ENCODE peak calls at places on chromosomes 11 and 22, in seven cellular contexts. P, U, M, J, H, Z and W are unnamed samples.

GRCh38 chr11:95593101-95593500 is 196.5 kb downstream of the FAM76B start:
- DNase-seq in P (peak; percentile 55), U (no peak), M (no peak), J (no peak), H (peak; percentile 35), Z (no peak), W (no peak)

GRCh38 chr11:2258501-2259465 is 11.6 kb downstream of the ASCL2 start:
- DNase-seq in P (no peak), U (no peak), M (no peak), J (no peak), H (no peak), Z (no peak), W (no peak)

GRCh38 chr22:26887456-26887855 is 230.1 kb downstream of the MIAT start:
- DNase-seq in P (peak; percentile 4), U (no peak), M (peak; percentile 79), J (no peak), H (peak; percentile 84), Z (peak; percentile 84), W (peak; percentile 80)

GRCh38 chr11:25938952-25939351 is 393.0 kb upstream of the ANO3 start:
- DNase-seq in P (no peak), U (no peak), M (no peak), J (no peak), H (no peak), Z (no peak), W (no peak)

GRCh38 chr11:65709661-65710060 is 2.4 kb upstream of the KAT5 start:
- DNase-seq in P (no peak), U (no peak), M (no peak), J (no peak), H (peak; percentile 61), Z (peak; percentile 36), W (no peak)

GRCh38 chr11:116879789-116880402 is 42.5 kb upstream of the APOA1 start:
- DNase-seq in P (peak; percentile 90), U (peak; percentile 65), M (no peak), J (no peak), H (peak; percentile 86), Z (peak; percentile 88), W (peak; percentile 78)

GRCh38 chr11:84824624-84825023 is 802.5 kb downstream of the DLG2 start:
- DNase-seq in P (no peak), U (no peak), M (no peak), J (no peak), H (no peak), Z (no peak), W (no peak)

GRCh38 chr11:117089685-117090084 is 8.5 kb downstream of the SIK3 start:
- DNase-seq in P (no peak), U (peak; percentile 97), M (no peak), J (no peak), H (no peak), Z (no peak), W (no peak)

GRCh38 chr11:35103366-35104194 is 35.4 kb upstream of the CD44 start:
- DNase-seq in P (no peak), U (no peak), M (no peak), J (no peak), H (no peak), Z (no peak), W (no peak)

GRCh38 chr11:72037554-72038311 is 39.0 kb downstream of the IL18BP start:
- DNase-seq in P (peak; percentile 18), U (no peak), M (no peak), J (no peak), H (no peak), Z (no peak), W (no peak)

GRCh38 chr22:17230239-17230638 is 11.0 kb upstream of the ADA2 start:
- DNase-seq in P (no peak), U (no peak), M (no peak), J (no peak), H (no peak), Z (no peak), W (no peak)

GRCh38 chr11:32333335-32333991 is 101.9 kb downstream of the WT1 start:
- DNase-seq in P (peak; percentile 68), U (no peak), M (no peak), J (peak; percentile 55), H (peak; percentile 76), Z (peak; percentile 42), W (peak; percentile 25)

GRCh38 chr22:25940479-25940878 is 198.5 kb downstream of the MYO18B start:
- DNase-seq in P (no peak), U (no peak), M (no peak), J (no peak), H (no peak), Z (no peak), W (no peak)

GRCh38 chr22:38866399-38867123 is 5.5 kb downstream of the CBX6 start:
- DNase-seq in P (no peak), U (no peak), M (no peak), J (no peak), H (no peak), Z (no peak), W (no peak)

GRCh38 chr22:30325724-30326703 is 727 bp downstream of the TBC1D10A start:
- DNase-seq in P (no peak), U (no peak), M (no peak), J (peak; percentile 77), H (no peak), Z (no peak), W (no peak)

GRCh38 chr11:104338186-104338585 is 174.2 kb upstream of the PDGFD start:
- DNase-seq in P (peak; percentile 29), U (no peak), M (no peak), J (no peak), H (no peak), Z (no peak), W (no peak)

GRCh38 chr11:104339383-104339831 is 175.5 kb upstream of the PDGFD start:
- DNase-seq in P (no peak), U (no peak), M (no peak), J (no peak), H (no peak), Z (no peak), W (no peak)

DNA sequence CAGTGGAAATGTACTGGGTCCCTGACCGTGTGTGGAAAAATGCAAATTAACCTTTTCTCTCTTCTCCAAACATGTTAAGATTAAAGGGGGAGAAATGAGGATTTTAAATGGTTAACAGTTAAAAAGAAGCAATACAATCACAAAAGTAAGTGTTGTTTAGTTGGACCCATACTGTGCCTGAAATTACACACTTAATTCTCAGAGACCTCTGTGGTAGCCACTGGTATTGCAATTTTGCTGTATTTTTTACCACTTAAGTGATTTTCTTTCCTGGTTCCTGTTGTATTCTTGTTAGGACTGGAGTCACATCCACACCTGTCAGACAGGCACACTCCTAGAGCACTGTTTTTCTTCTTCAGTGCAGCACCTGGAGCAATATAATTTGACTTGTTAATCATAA is 179.6 kb upstream of the PDGFD start:
- DNase-seq in P (peak; percentile 10), U (no peak), M (no peak), J (no peak), H (peak; percentile 17), Z (peak; percentile 30), W (no peak)
- TF ChIP-seq CTCF in P (peak; percentile 47), U (peak; percentile 63), M (peak; percentile 13), J (no peak), H (peak; percentile 35), Z (peak; percentile 46), W (no peak)

GRCh38 chr11:113314065-113314388 is 356 bp upstream of the TTC12 start:
- DNase-seq in P (no peak), U (no peak), M (no peak), J (no peak), H (no peak), Z (no peak), W (no peak)
- H3K4me3 ChIP-seq in P (peak overlapping the region; percentile 56), U (peak overlapping the region; percentile 83), M (peak overlapping the region; percentile 72), J (no peak overlapping the region), H (peak overlapping the region; percentile 42), Z (peak overlapping the region; percentile 83), W (peak overlapping the region; percentile 71)

DNA sequence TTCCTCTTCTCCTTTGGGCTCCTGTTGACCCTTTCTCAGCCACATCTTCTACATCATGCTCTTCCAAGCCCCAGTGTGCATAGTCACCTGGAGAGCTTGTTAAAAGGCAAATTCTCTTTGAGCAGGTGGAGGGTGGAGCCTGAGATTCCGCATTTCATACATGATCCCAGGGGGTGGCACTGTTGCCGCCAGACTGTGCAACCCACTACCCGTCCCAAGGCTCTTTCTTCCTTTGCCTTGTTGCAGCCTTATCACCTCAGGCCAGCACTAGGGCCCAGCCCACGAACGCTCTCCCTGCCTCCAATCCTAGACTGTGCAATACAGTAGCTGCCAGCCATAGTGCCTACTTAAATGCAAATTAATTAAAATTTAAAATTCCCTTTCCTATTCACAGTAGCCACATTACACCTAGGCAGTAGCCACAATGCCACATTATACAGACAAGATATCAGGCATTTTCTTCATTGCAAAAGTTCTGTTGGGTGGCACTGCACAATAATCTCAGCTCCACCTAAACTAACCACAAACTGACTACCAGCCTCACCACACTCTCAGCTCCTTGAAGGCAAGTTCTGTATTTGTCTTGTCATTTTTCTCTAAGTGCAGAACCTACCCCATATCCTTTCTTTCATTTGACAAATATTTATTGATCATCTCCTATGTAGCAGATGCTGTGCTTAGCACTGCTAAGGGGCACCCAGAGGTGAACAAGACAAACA is 4.6 kb upstream of the KCNJ5 start:
- DNase-seq in P (no peak), U (no peak), M (no peak), J (no peak), H (no peak), Z (no peak), W (no peak)
- TF ChIP-seq CTCF in P (peak; percentile 41), U (peak; percentile 44), M (peak; percentile 11), J (no peak), H (peak; percentile 8), Z (peak; percentile 9), W (peak; percentile 43)

GRCh38 chr11:27902981-27903624 is 202.8 kb upstream of the BDNF start:
- DNase-seq in P (peak; percentile 11), U (peak; percentile 63), M (peak; percentile 51), J (no peak), H (peak; percentile 27), Z (peak; percentile 18), W (no peak)
- H3K4me3 ChIP-seq in P (no peak overlapping the region), U (no peak overlapping the region), M (no peak overlapping the region), J (no peak overlapping the region), H (no peak overlapping the region), Z (no peak overlapping the region), W (no peak overlapping the region)

DNA sequence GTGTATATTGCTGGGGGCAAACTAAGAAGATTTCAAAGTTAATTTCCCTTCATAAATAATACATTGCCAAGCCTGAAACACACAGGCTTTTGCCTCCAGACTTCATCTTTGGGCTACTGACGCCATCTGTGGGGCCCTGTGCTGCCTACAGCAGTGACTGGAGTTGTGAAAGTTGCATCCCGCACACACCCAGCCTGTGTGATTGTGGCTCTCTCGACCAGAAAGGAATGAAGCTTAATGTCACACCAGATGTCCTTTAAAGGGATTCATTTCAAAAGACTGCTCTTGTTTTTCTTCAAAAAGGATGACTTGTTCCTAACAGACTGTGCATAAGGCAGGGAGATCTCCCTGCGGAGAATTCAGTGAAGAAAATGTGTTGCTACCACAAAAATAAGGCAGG is 210.5 kb downstream of the FAM181B start:
- DNase-seq in P (no peak), U (no peak), M (no peak), J (no peak), H (no peak), Z (no peak), W (no peak)
- TF ChIP-seq CTCF in P (no peak), U (no peak), M (no peak), J (no peak), H (no peak), Z (no peak), W (no peak)